ENCODE peak calls at places on chromosomes 5 and 9, in six cellular contexts. I is cardiac muscle cell, J is GM23248, N is SK-N-SH, Y is PC-9, E is HCT116. Q is an unnamed sample.
A peak's percentile ranks its signal among the peaks of the same experiment; 100 is the strongest.

GRCh38 chr9:4371108-4371507 is 71.2 kb upstream of the GLIS3 start:
- DNase-seq in I (no peak), J (peak; percentile 99), N (no peak), Y (no peak), E (no peak), Q (no peak)

GRCh38 chr5:3456121-3456681 is 139.4 kb upstream of the IRX1 start:
- DNase-seq in I (no peak), J (no peak), N (no peak), Y (no peak), E (no peak), Q (no peak)

GRCh38 chr5:65334077-65334476 is 147.6 kb downstream of the ADAMTS6 start:
- DNase-seq in I (peak; percentile 46), J (no peak), N (no peak), Y (no peak), E (no peak), Q (no peak)

GRCh38 chr9:112777914-112778313 is 27.4 kb downstream of the SNX30 start:
- DNase-seq in I (no peak), J (peak; percentile 78), N (no peak), Y (no peak), E (no peak), Q (no peak)

GRCh38 chr9:71524446-71524845 is 243.9 kb downstream of the CEMIP2 start:
- DNase-seq in I (no peak), J (no peak), N (no peak), Y (no peak), E (no peak), Q (no peak)

GRCh38 chr5:157761690-157762611 is 18.4 kb downstream of the LSM11 start:
- DNase-seq in I (peak; percentile 79), J (peak; percentile 77), N (peak; percentile 75), Y (no peak), E (peak; percentile 35), Q (no peak)

GRCh38 chr5:138724470-138725146 is 28.6 kb upstream of the CTNNA1 start:
- DNase-seq in I (no peak), J (peak; percentile 70), N (no peak), Y (peak; percentile 91), E (no peak), Q (no peak)

GRCh38 chr9:136923881-136924280 is 20.7 kb downstream of the FBXW5 start:
- DNase-seq in I (no peak), J (no peak), N (no peak), Y (no peak), E (no peak), Q (peak; percentile 58)

GRCh38 chr5:65722575-65723424 is 795 bp downstream of the NLN start:
- DNase-seq in I (peak; percentile 50), J (peak; percentile 88), N (peak; percentile 73), Y (peak; percentile 45), E (peak; percentile 19), Q (no peak)

DNA sequence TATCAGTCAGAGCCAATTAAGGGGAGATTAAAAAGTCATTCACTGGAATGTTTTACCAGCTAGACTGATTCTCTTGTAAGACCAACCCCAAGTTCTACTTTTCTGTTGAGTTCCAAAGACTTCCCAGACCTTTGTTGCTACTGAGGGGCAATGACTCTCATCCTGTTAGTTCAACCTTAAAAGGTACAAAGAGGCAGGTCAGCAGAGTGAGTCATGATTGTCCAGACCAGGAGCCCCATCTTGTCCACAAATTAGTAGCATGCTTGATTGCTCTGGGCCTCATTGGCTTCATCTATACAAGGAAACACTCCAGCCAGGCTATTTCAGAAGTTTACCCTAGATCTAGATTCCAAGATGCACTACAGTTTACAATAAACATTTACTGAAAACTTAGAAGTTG is 79.9 kb upstream of the IL7R start:
- DNase-seq in I (no peak), J (no peak), N (no peak), Y (no peak), E (no peak), Q (no peak)
- H3K27ac ChIP-seq in I (no peak overlapping the region), J (no peak overlapping the region), N (no peak overlapping the region), Y (no peak overlapping the region), E (no peak overlapping the region), Q (no peak overlapping the region)

GRCh38 chr5:150490754-150491153 is 17.2 kb upstream of the NDST1 start:
- DNase-seq in I (no peak), J (peak; percentile 13), N (no peak), Y (no peak), E (no peak), Q (no peak)
- H3K4me1 ChIP-seq in I (peaks cover 46% of the 10 kb centered on the region), J (peaks cover 62% of the 10 kb centered on the region), N (peaks cover 48% of the 10 kb centered on the region), Y (peaks cover 51% of the 10 kb centered on the region), E (peaks cover 11% of the 10 kb centered on the region), Q (peaks cover 50% of the 10 kb centered on the region)

GRCh38 chr5:53041740-53042139 is 52.6 kb downstream of the ITGA2 start:
- DNase-seq in I (no peak), J (no peak), N (no peak), Y (no peak), E (no peak), Q (no peak)
- H3K4me3 ChIP-seq in I (no peak overlapping the region), J (peak overlapping the region; percentile 53), N (no peak overlapping the region), Y (no peak overlapping the region), E (no peak overlapping the region), Q (no peak overlapping the region)

DNA sequence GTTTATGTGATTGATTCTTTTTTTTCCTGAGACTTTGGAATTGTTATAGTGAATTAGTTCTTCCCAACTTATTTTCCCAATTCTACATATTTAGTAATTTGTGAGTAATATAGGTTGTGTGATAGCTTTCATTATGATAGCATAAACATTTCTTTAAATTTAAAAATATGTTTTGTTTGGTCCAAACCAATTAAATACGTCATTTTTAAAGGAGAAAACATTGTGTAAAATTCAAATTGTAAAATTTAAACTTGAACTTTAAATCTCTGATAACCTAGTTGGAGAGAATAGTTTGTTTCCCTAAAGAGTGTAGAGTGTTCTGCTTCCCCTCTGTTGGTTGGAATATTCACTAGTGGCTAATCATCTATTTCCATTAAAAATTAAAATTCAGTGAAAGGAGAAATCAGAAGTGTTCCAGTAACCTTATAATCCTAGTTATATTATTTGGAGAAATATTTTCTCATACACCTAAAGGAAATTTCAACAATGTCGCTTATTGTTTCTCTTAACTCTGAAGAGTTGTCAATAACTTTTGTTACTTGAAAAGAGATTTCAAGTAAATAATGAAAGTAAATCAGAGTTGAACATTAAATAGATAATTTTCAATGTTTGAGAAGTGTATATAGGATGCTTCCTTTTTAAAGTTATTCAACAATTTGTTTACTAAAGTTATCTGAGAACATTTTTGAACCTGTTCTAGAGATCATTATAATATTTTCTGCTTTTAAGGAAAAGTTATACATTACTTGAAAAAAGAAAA is 2.9 kb downstream of the NIPBL start:
- DNase-seq in I (no peak), J (no peak), N (no peak), Y (no peak), E (no peak), Q (no peak)
- H3K27ac ChIP-seq in I (peak overlapping the region; percentile 99), J (peak overlapping the region; percentile 95), N (peak overlapping the region; percentile 92), Y (peak overlapping the region; percentile 82), E (no peak overlapping the region), Q (no peak overlapping the region)

GRCh38 chr5:132410451-132411381 is 41.2 kb downstream of the SLC22A5 start:
- DNase-seq in I (peak; percentile 91), J (peak; percentile 90), N (peak; percentile 95), Y (peak; percentile 64), E (no peak), Q (peak; percentile 93)
- H3K4me1 ChIP-seq in I (no peaks in the 10 kb centered on the region), J (peaks cover 34% of the 10 kb centered on the region), N (peaks cover 19% of the 10 kb centered on the region), Y (peaks cover 59% of the 10 kb centered on the region), E (peaks cover 31% of the 10 kb centered on the region), Q (peaks cover 26% of the 10 kb centered on the region)

GRCh38 chr5:78983601-78984000 is 1.5 kb downstream of the ARSB start:
- DNase-seq in I (no peak), J (no peak), N (peak; percentile 24), Y (no peak), E (no peak), Q (no peak)
- H3K4me3 ChIP-seq in I (peak overlapping the region; percentile 84), J (peak overlapping the region; percentile 80), N (peak overlapping the region; percentile 73), Y (peak overlapping the region; percentile 70), E (peak overlapping the region; percentile 66), Q (peak overlapping the region; percentile 79)

GRCh38 chr5:52811067-52811749 is 23.5 kb downstream of the ITGA1 start:
- DNase-seq in I (no peak), J (peak; percentile 90), N (no peak), Y (peak; percentile 87), E (no peak), Q (peak; percentile 55)

GRCh38 chr5:52810426-52810825 is 22.7 kb downstream of the ITGA1 start:
- DNase-seq in I (no peak), J (no peak), N (no peak), Y (no peak), E (no peak), Q (no peak)

GRCh38 chr5:52817818-52818217 is 30.1 kb downstream of the ITGA1 start:
- DNase-seq in I (no peak), J (no peak), N (no peak), Y (no peak), E (no peak), Q (no peak)

GRCh38 chr5:52818360-52818759 is 30.6 kb downstream of the ITGA1 start:
- DNase-seq in I (no peak), J (no peak), N (no peak), Y (no peak), E (no peak), Q (no peak)

DNA sequence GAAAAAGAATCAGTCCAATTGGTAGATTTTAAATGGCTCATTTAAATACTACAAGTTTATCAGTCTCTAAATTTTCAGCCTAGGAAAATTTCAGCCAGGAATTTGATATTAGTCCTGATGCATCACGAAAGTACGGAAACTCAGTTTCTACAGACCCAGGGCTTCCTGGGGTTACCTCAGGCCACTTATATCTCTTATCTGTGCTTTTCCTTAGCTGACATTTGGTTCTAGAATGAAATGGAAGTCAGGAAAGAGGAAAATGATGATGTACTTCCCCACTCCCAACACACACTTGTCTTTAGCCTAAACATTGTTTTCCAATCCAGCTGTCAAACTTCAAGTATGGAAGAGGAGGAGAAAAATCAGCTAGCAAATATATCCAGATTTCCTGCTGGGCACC is 27.0 kb downstream of the ITGA1 start:
- DNase-seq in I (no peak), J (no peak), N (no peak), Y (no peak), E (no peak), Q (no peak)
- H3K27ac ChIP-seq in I (no peak overlapping the region), J (no peak overlapping the region), N (no peak overlapping the region), Y (no peak overlapping the region), E (no peak overlapping the region), Q (peak overlapping the region; percentile 44)

GRCh38 chr9:89318123-89319014 is at the start of gene SECISBP2:
- DNase-seq in I (peak; percentile 98), J (peak; percentile 98), N (peak; percentile 94), Y (peak; percentile 89), E (peak; percentile 87), Q (peak; percentile 99)

GRCh38 chr9:89314955-89315354 is 3.3 kb upstream of the SECISBP2 start:
- DNase-seq in I (no peak), J (no peak), N (no peak), Y (no peak), E (no peak), Q (no peak)

GRCh38 chr9:89319015-89319905 is 960 bp downstream of the SECISBP2 start:
- DNase-seq in I (no peak), J (peak; percentile 20), N (peak; percentile 40), Y (no peak), E (no peak), Q (no peak)

GRCh38 chr9:89315482-89315881 is 2.8 kb upstream of the SECISBP2 start:
- DNase-seq in I (no peak), J (no peak), N (no peak), Y (no peak), E (no peak), Q (no peak)

GRCh38 chr9:89317282-89317681 is 1.0 kb upstream of the SECISBP2 start:
- DNase-seq in I (no peak), J (no peak), N (no peak), Y (no peak), E (no peak), Q (no peak)
- H3K4me1 ChIP-seq in I (peaks cover 25% of the 10 kb centered on the region), J (peaks cover 52% of the 10 kb centered on the region), N (peaks cover 23% of the 10 kb centered on the region), Y (peaks cover 61% of the 10 kb centered on the region), E (peaks cover 23% of the 10 kb centered on the region), Q (peaks cover 4% of the 10 kb centered on the region)

Q was measured in kidney.